ENCODE peak calls at places on chromosomes 6 and 20, in five cellular contexts. S is AG04449, Q is mucosa of descending colon, T is WERI-Rb-1, Z is AG04450. X is an unnamed sample.
A peak's percentile ranks its signal among the peaks of the same experiment; 100 is the strongest.

GRCh38 chr20:63518351-63518861 is 2.2 kb upstream of the PPDPF start:
- DNase-seq in T (no peak), S (no peak), Q (peak; percentile 56), Z (no peak), X (peak; percentile 21)

GRCh38 chr6:106739387-106739786 is 110.0 kb downstream of the QRSL1 start:
- DNase-seq in Q (no peak), Z (no peak), T (no peak), S (no peak), X (no peak)

GRCh38 chr20:57326667-57327455 is 2.7 kb upstream of the SPO11 start:
- DNase-seq in Z (no peak), Q (peak; percentile 73), S (no peak), T (no peak), X (no peak)

GRCh38 chr6:73382462-73383113 is 12.0 kb upstream of the DDX43 start:
- DNase-seq in Z (no peak), Q (no peak), S (no peak), T (no peak), X (no peak)

GRCh38 chr6:145318952-145319351 is 416.4 kb downstream of the EPM2A start:
- DNase-seq in T (no peak), Q (no peak), S (no peak), Z (no peak), X (no peak)

GRCh38 chr6:129183681-129184216 is 300.8 kb downstream of the LAMA2 start:
- DNase-seq in Q (no peak), Z (no peak), S (no peak), T (no peak), X (no peak)

GRCh38 chr6:69343856-69344255 is 453.0 kb downstream of the LMBRD1 start:
- DNase-seq in Q (no peak), Z (no peak), T (no peak), S (no peak), X (no peak)

GRCh38 chr20:36055145-36055544 is 86.8 kb downstream of the CNBD2 start:
- DNase-seq in Z (no peak), Q (no peak), S (no peak), T (no peak), X (no peak)

GRCh38 chr6:26243132-26243531 is 121.9 kb upstream of the BTN3A2 start:
- DNase-seq in Q (no peak), Z (no peak), S (no peak), T (no peak), X (no peak)

GRCh38 chr20:41978875-41979274 is 360.7 kb upstream of the CHD6 start:
- DNase-seq in Q (no peak), S (no peak), Z (no peak), T (no peak), X (no peak)

GRCh38 chr6:155143610-155144106 is 120.2 kb upstream of the CLDN20 start:
- DNase-seq in Z (no peak), S (no peak), Q (no peak), T (no peak), X (no peak)

GRCh38 chr6:90204327-90204726 is 92.3 kb downstream of the BACH2 start:
- DNase-seq in Z (no peak), S (no peak), T (no peak), Q (no peak), X (no peak)

GRCh38 chr6:127855542-127856159 is 45.2 kb downstream of the THEMIS start:
- DNase-seq in Q (no peak), T (no peak), S (no peak), Z (no peak), X (no peak)

GRCh38 chr6:44268095-44268628 is 2.1 kb upstream of the TMEM151B start:
- DNase-seq in Z (no peak), S (no peak), T (peak; percentile 88), Q (no peak), X (peak; percentile 72)

GRCh38 chr6:135393289-135393688 is 104.3 kb downstream of the AHI1 start:
- DNase-seq in Q (no peak), T (no peak), Z (no peak), S (no peak), X (no peak)

GRCh38 chr6:5866547-5867051 is 140.1 kb downstream of the NRN1 start:
- DNase-seq in Q (no peak), Z (no peak), T (no peak), S (peak; percentile 40), X (no peak)

GRCh38 chr6:17204548-17204947 is 76.6 kb upstream of the RBM24 start:
- DNase-seq in Z (no peak), S (no peak), T (no peak), Q (no peak), X (no peak)

GRCh38 chr6:144895890-144896289 is 610.8 kb downstream of the UTRN start:
- DNase-seq in T (no peak), S (no peak), Q (no peak), Z (no peak), X (no peak)

GRCh38 chr6:3625980-3626533 is 125.5 kb downstream of the PXDC1 start:
- DNase-seq in T (no peak), Q (no peak), Z (no peak), S (no peak), X (no peak)

GRCh38 chr6:29414588-29414987 is at the start of gene OR12D1:
- DNase-seq in T (no peak), S (no peak), Q (no peak), Z (no peak), X (no peak)

GRCh38 chr20:46631212-46631869 is 19.9 kb downstream of the SLC13A3 start:
- DNase-seq in Z (no peak), S (no peak), Q (no peak), T (peak; percentile 70), X (no peak)

GRCh38 chr6:26033132-26033941 is 53.9 kb upstream of the HFE start:
- DNase-seq in S (peak; percentile 94), T (peak; percentile 78), Z (peak; percentile 95), Q (peak; percentile 84), X (peak; percentile 55)

GRCh38 chr6:107803957-107804356 is 20.2 kb downstream of the SCML4 start:
- DNase-seq in Z (no peak), S (no peak), Q (no peak), T (no peak), X (no peak)

GRCh38 chr6:73258721-73259120 is 4.3 kb downstream of the KHDC1 start:
- DNase-seq in S (no peak), T (no peak), Q (no peak), Z (no peak), X (no peak)

GRCh38 chr6:15769471-15770088 is 106.8 kb upstream of the DTNBP1 start:
- DNase-seq in S (no peak), Z (no peak), T (peak; percentile 47), Q (no peak), X (no peak)

GRCh38 chr6:84065718-84066290 is 32.2 kb downstream of the MRAP2 start:
- DNase-seq in Z (no peak), Q (no peak), S (no peak), T (no peak), X (no peak)

GRCh38 chr6:161884782-161885181 is 610.9 kb upstream of the AGPAT4 start:
- DNase-seq in Q (no peak), S (no peak), T (no peak), Z (no peak), X (no peak)

GRCh38 chr6:167479967-167480653 is 155.2 kb downstream of the TTLL2 start:
- DNase-seq in S (no peak), T (no peak), Q (no peak), Z (no peak), X (peak; percentile 39)

GRCh38 chr6:82246370-82246769 is 1.2 kb downstream of the IBTK start:
- DNase-seq in T (no peak), Q (no peak), Z (no peak), S (no peak), X (no peak)

GRCh38 chr20:62808211-62808865 is 3.7 kb downstream of the OGFR start:
- DNase-seq in Q (no peak), T (peak; percentile 70), S (no peak), Z (no peak), X (peak; percentile 85)

GRCh38 chr6:158960046-158960445 is 40.0 kb downstream of the RSPH3 start:
- DNase-seq in T (no peak), Q (no peak), Z (no peak), S (no peak), X (no peak)

GRCh38 chr6:158962371-158962770 is 37.6 kb downstream of the RSPH3 start:
- DNase-seq in Z (no peak), T (no peak), Q (no peak), S (no peak), X (no peak)

GRCh38 chr6:158955265-158955664 is 44.7 kb downstream of the RSPH3 start:
- DNase-seq in Q (no peak), Z (no peak), S (no peak), T (no peak), X (no peak)

GRCh38 chr6:158959552-158959951 is 40.5 kb downstream of the RSPH3 start:
- DNase-seq in Q (no peak), Z (no peak), S (no peak), T (no peak), X (no peak)

DNA sequence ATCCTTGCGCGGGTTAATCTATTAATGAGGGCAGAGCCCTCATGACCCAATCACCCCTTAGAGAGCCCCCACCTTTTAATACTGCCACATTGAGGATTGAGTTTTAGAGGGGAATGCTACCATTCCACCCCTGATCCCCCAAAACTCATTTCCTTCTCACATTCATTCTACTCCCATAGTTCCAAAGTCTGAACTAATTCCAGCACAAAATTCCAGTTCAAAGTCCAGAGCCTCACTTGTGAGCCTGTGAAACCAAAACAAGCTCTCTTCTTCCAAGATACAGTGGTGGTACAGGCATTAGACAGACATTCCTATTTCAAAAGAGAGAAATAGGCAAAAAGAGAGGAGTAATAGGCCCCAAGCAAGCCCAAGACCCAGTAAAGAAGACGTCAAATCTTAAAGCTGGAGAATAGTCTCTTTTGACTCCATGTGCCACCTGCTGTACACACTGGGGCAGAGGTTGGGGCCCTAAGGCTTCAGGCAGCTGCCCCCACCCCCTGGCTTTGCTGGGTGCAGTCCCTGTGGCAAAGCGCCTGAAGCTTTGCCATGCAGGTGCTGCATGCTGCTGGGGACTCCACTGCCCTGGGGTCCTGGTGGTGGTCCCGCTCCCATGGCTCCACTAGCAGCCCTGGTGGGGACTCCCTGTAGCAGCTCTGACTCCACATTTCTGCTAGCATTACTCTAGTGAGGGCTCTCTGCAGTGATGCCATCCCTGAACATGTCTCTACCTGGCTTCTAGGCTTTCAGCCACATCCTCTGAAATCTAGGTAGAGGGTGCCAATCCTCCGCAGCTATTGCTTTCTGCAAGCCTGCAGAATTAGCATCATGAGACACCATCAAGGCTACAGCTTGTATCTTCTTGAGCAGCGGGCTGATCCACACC is 41.3 kb downstream of the RSPH3 start:
- DNase-seq in Q (no peak), S (no peak), T (no peak), Z (no peak), X (no peak)
- TF ChIP-seq CTCF in Q (no peak), S (no peak), T (peak; percentile 26), Z (no peak), X (no peak)

GRCh38 chr6:98039876-98040605 is 757.0 kb upstream of the MMS22L start:
- DNase-seq in Z (no peak), Q (no peak), S (no peak), T (no peak), X (no peak)
- TF ChIP-seq CTCF in Z (no peak), Q (no peak), S (no peak), T (peak; percentile 56), X (peak; percentile 8)

GRCh38 chr6:99802396-99803031 is 191.5 kb downstream of the MCHR2 start:
- DNase-seq in Q (no peak), T (no peak), S (no peak), Z (no peak), X (no peak)
- TF ChIP-seq CTCF in Q (no peak), T (peak; percentile 22), S (no peak), Z (no peak), X (no peak)

DNA sequence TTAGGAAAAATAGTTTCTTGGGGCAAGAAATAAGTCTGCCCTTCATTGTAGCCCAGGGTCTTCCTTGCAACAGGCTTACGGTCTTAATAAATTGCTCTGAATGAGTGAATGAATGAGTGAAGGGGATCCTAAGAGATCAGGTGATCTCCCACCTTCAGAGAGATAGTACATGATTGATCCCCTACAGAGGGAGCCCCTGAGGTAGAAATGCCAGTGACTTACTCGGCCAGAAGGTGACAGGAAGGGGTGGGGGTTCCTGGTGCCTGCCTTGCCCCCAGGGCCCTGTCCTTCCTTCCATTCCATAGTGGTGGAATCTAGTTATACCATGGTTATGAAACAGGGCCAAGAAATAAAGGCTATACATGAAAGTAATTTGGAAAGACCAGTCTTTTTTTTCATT is 215.3 kb upstream of the SSTR4 start:
- DNase-seq in Z (no peak), Q (no peak), S (no peak), T (no peak), X (no peak)
- TF ChIP-seq CTCF in Z (no peak), Q (no peak), S (no peak), T (no peak), X (no peak)